ENCODE peak calls at places on chromosomes 5 and 9, in nine cellular contexts. I is colonic mucosa, Y is Caco-2, T is A549, P is transverse colon, G is neuronal stem cell, R is heart left ventricle, N is uterus, M is astrocyte. J is an unnamed sample.
A peak's percentile ranks its signal among the peaks of the same experiment; 100 is the strongest.

GRCh38 chr5:167888395-167888794 is 403.1 kb upstream of the WWC1 start:
- DNase-seq in P (no peak), G (no peak), R (no peak), M (no peak), I (no peak), T (no peak), Y (no peak), N (no peak), J (no peak)

GRCh38 chr9:38066907-38067610 is 2.0 kb downstream of the SHB start:
- DNase-seq in G (no peak), Y (no peak), P (peak; percentile 80), T (no peak), N (peak; percentile 58), R (peak; percentile 69), I (peak; percentile 84), M (no peak), J (peak; percentile 81)

GRCh38 chr9:122122903-122123632 is 30.0 kb upstream of the TTLL11 start:
- DNase-seq in R (peak; percentile 60), M (peak; percentile 17), G (peak; percentile 80), Y (peak; percentile 70), I (peak; percentile 79), P (peak; percentile 74), T (peak; percentile 79), N (peak; percentile 64), J (peak; percentile 91)

GRCh38 chr9:132986114-132986513 is 7.6 kb downstream of the GFI1B start:
- DNase-seq in I (no peak), P (no peak), M (no peak), G (no peak), R (no peak), N (no peak), T (no peak), Y (no peak), J (no peak)

GRCh38 chr5:93145767-93146166 is 435.3 kb downstream of the NR2F1-AS1 start:
- DNase-seq in Y (no peak), R (no peak), N (no peak), G (no peak), M (peak; percentile 58), T (no peak), P (no peak), I (no peak), J (no peak)

GRCh38 chr5:40869371-40869770 is 28.2 kb downstream of the CARD6 start:
- DNase-seq in G (no peak), T (no peak), N (no peak), R (no peak), M (no peak), P (no peak), I (no peak), Y (no peak), J (no peak)

GRCh38 chr9:86859966-86860365 is 87.3 kb downstream of the GAS1 start:
- DNase-seq in Y (no peak), N (no peak), P (no peak), M (no peak), I (no peak), R (no peak), T (no peak), G (no peak), J (no peak)

GRCh38 chr9:89498845-89499480 is 1.1 kb upstream of the SEMA4D start:
- DNase-seq in I (no peak), G (no peak), Y (no peak), T (no peak), R (no peak), M (no peak), P (peak; percentile 60), N (no peak), J (no peak)

GRCh38 chr9:90914868-90915483 is 113.4 kb downstream of the SYK start:
- DNase-seq in N (peak; percentile 72), P (peak; percentile 83), Y (peak; percentile 62), T (peak; percentile 87), I (peak; percentile 71), G (peak; percentile 60), R (peak; percentile 61), M (peak; percentile 41), J (peak; percentile 87)

GRCh38 chr9:16637938-16638337 is 232.5 kb downstream of the BNC2 start:
- DNase-seq in R (no peak), Y (no peak), G (no peak), I (no peak), T (no peak), N (no peak), M (peak; percentile 52), P (no peak), J (no peak)

GRCh38 chr9:36677611-36678010 is 104.9 kb downstream of the MELK start:
- DNase-seq in T (no peak), M (peak; percentile 21), I (no peak), G (no peak), P (no peak), R (no peak), Y (no peak), N (no peak), J (no peak)

GRCh38 chr5:179907570-179908324 is at the start of gene TBC1D9B:
- DNase-seq in T (peak; percentile 43), I (peak; percentile 59), M (peak; percentile 22), N (peak; percentile 65), G (peak; percentile 67), R (peak; percentile 71), Y (no peak), P (peak; percentile 71), J (peak; percentile 91)

GRCh38 chr5:66769839-66770617 is 173.8 kb downstream of the MAST4 start:
- DNase-seq in I (no peak), P (peak; percentile 8), M (peak; percentile 8), Y (peak; percentile 35), R (peak; percentile 16), G (peak; percentile 18), N (no peak), T (no peak), J (no peak)

GRCh38 chr5:147483197-147483790 is 26.6 kb downstream of the DPYSL3 start:
- DNase-seq in R (no peak), Y (no peak), G (no peak), P (no peak), M (peak; percentile 62), T (no peak), N (no peak), I (no peak), J (no peak)

GRCh38 chr5:172972557-172972956 is 11.0 kb upstream of the ATP6V0E1 start:
- DNase-seq in N (no peak), I (no peak), G (no peak), R (no peak), M (no peak), P (no peak), T (no peak), Y (no peak), J (no peak)

GRCh38 chr9:126374366-126374781 is 47.7 kb downstream of the MVB12B start:
- DNase-seq in I (no peak), G (no peak), M (no peak), P (no peak), T (no peak), Y (no peak), R (no peak), N (no peak), J (no peak)

GRCh38 chr5:57066921-57067914 is 106.6 kb upstream of the GPBP1 start:
- DNase-seq in N (no peak), G (no peak), R (no peak), P (no peak), Y (no peak), I (no peak), T (no peak), M (peak; percentile 8), J (no peak)

DNA sequence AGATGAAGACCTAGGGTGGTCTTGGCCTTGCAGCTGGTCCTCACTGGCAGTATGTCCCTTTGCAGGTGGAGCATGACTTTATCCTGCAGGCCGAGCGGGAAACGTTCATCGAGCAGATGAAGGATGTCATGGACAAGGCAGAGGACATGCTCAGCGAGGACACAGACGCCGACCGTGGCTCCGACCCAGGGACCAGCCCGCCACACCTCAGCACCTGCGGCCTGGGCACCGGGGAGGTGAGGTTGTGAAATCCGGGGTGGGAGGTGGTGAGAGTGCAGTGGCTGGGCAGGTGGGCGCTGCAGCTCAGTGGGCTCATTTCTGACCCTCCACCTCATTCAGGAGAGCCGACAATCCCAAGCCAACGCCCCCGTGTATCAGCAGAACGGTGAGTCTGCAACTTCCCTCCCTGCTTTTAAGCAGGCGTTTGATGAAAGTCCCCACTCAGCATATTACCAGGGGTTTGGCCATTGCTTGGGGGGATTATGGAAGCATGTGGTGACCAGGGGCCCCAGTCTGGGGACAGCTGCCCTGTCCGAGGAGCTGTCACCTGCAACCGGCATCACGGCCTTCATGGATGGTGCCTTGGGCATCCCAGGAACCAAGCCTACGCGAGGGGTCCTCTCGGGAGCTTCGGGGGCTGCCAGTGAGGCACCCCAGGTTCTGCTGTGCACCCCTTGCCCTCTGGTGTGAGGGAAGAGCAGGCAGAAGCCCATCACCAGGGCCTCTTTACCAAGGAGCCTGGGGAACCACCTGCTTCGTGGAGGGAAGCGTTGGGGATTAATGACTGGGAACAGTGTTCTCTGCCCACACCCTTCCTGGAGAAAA is 84.0 kb downstream of the WNK2 start:
- DNase-seq in T (no peak), G (no peak), N (no peak), R (no peak), Y (no peak), I (peak; percentile 27), M (no peak), P (no peak), J (no peak)
- H3K4me1 ChIP-seq in T (no peaks in the 10 kb centered on the region), G (no peaks in the 10 kb centered on the region), N (no peaks in the 10 kb centered on the region), R (no peaks in the 10 kb centered on the region), Y (no peaks in the 10 kb centered on the region), I (peaks cover 8% of the 10 kb centered on the region), M (no peaks in the 10 kb centered on the region), P (peaks cover 20% of the 10 kb centered on the region), J (no peaks in the 10 kb centered on the region)

GRCh38 chr9:35195683-35196082 is 33.9 kb downstream of the UNC13B start:
- DNase-seq in G (no peak), N (no peak), R (no peak), Y (no peak), I (no peak), P (no peak), M (peak; percentile 18), T (no peak), J (no peak)

GRCh38 chr9:35193762-35194161 is 32.0 kb downstream of the UNC13B start:
- DNase-seq in M (no peak), T (no peak), G (no peak), P (no peak), I (no peak), Y (no peak), N (no peak), R (no peak), J (no peak)

GRCh38 chr9:35203531-35203930 is 41.7 kb downstream of the UNC13B start:
- DNase-seq in N (no peak), P (no peak), R (no peak), G (no peak), I (no peak), M (no peak), T (no peak), Y (no peak), J (no peak)

GRCh38 chr9:35198191-35198590 is 36.4 kb downstream of the UNC13B start:
- DNase-seq in R (no peak), N (no peak), I (no peak), Y (no peak), P (no peak), G (no peak), M (no peak), T (no peak), J (no peak)
- H3K4me3 ChIP-seq in R (no peak overlapping the region), N (no peak overlapping the region), I (no peak overlapping the region), Y (no peak overlapping the region), P (no peak overlapping the region), G (no peak overlapping the region), M (no peak overlapping the region), T (no peak overlapping the region), J (no peak overlapping the region)

GRCh38 chr5:157719231-157719630 is 12.0 kb upstream of the THG1L start:
- DNase-seq in R (no peak), T (no peak), P (no peak), I (no peak), G (no peak), N (no peak), Y (no peak), M (no peak), J (no peak)
- H3K4me1 ChIP-seq in R (no peaks in the 10 kb centered on the region), T (no peaks in the 10 kb centered on the region), P (peaks cover 10% of the 10 kb centered on the region), I (no peaks in the 10 kb centered on the region), G (no peaks in the 10 kb centered on the region), N (no peaks in the 10 kb centered on the region), Y (no peaks in the 10 kb centered on the region), M (peaks cover 12% of the 10 kb centered on the region), J (no peaks in the 10 kb centered on the region)

GRCh38 chr5:44875661-44876250 is 67.0 kb downstream of the MRPS30 start:
- DNase-seq in Y (no peak), M (peak; percentile 92), I (no peak), T (peak; percentile 64), G (no peak), P (no peak), N (no peak), R (no peak), J (no peak)
- H3K4me3 ChIP-seq in Y (no peak overlapping the region), M (peak overlapping the region; percentile 18), I (no peak overlapping the region), T (no peak overlapping the region), G (no peak overlapping the region), P (no peak overlapping the region), N (no peak overlapping the region), R (no peak overlapping the region), J (no peak overlapping the region)